ENCODE peak calls at places on chromosomes 13 and 19, in nine cellular contexts. One of them, this sample, is unnamed.

GRCh38 chr13:103030776-103031175 is 35.4 kb downstream of the SLC10A2 start:
- DNase-seq in body of pancreas: no peak
- DNase-seq in putamen: no peak
- DNase-seq in neuronal stem cell: no peak
- DNase-seq in right atrium auricular region: no peak
- DNase-seq in IMR-90: no peak
- DNase-seq in non-pigmented ciliary epithelial cell: no peak
- DNase-seq in Daoy: no peak
- DNase-seq in HAP-1: no peak
- DNase-seq in this sample: no peak

GRCh38 chr19:16429066-16429758 is 42.6 kb downstream of the EPS15L1 start:
- DNase-seq in body of pancreas: peak
- DNase-seq in putamen: no peak
- DNase-seq in neuronal stem cell: no peak
- DNase-seq in right atrium auricular region: peak
- DNase-seq in IMR-90: no peak
- DNase-seq in non-pigmented ciliary epithelial cell: no peak
- DNase-seq in Daoy: no peak
- DNase-seq in HAP-1: no peak
- DNase-seq in this sample: no peak

GRCh38 chr13:35768551-35768950 is 292.1 kb upstream of the MAB21L1 start:
- DNase-seq in body of pancreas: no peak
- DNase-seq in putamen: no peak
- DNase-seq in neuronal stem cell: no peak
- DNase-seq in right atrium auricular region: no peak
- DNase-seq in IMR-90: peak
- DNase-seq in non-pigmented ciliary epithelial cell: peak
- DNase-seq in Daoy: no peak
- DNase-seq in HAP-1: no peak
- DNase-seq in this sample: peak

GRCh38 chr13:75507027-75508001 is 25.3 kb upstream of the TBC1D4 start:
- DNase-seq in body of pancreas: no peak
- DNase-seq in putamen: no peak
- DNase-seq in neuronal stem cell: no peak
- DNase-seq in right atrium auricular region: no peak
- DNase-seq in IMR-90: no peak
- DNase-seq in non-pigmented ciliary epithelial cell: no peak
- DNase-seq in Daoy: no peak
- DNase-seq in HAP-1: no peak
- DNase-seq in this sample: no peak

GRCh38 chr13:29457299-29457698 is 138.2 kb downstream of the SLC7A1 start:
- DNase-seq in body of pancreas: no peak
- DNase-seq in putamen: no peak
- DNase-seq in neuronal stem cell: no peak
- DNase-seq in right atrium auricular region: no peak
- DNase-seq in IMR-90: peak
- DNase-seq in non-pigmented ciliary epithelial cell: peak
- DNase-seq in Daoy: peak
- DNase-seq in HAP-1: peak
- DNase-seq in this sample: peak

GRCh38 chr13:73693215-73693614 is 441.0 kb downstream of the KLF12 start:
- DNase-seq in body of pancreas: no peak
- DNase-seq in putamen: no peak
- DNase-seq in neuronal stem cell: no peak
- DNase-seq in right atrium auricular region: no peak
- DNase-seq in IMR-90: no peak
- DNase-seq in non-pigmented ciliary epithelial cell: no peak
- DNase-seq in Daoy: no peak
- DNase-seq in HAP-1: no peak
- DNase-seq in this sample: no peak

GRCh38 chr19:34399886-34400285 is 4.3 kb upstream of the PDCD2L start:
- DNase-seq in body of pancreas: no peak
- DNase-seq in putamen: no peak
- DNase-seq in neuronal stem cell: no peak
- DNase-seq in right atrium auricular region: no peak
- DNase-seq in IMR-90: no peak
- DNase-seq in non-pigmented ciliary epithelial cell: no peak
- DNase-seq in Daoy: no peak
- DNase-seq in HAP-1: no peak
- DNase-seq in this sample: no peak

GRCh38 chr19:35555301-35556005 is 8.0 kb downstream of the ATP4A start:
- DNase-seq in body of pancreas: no peak
- DNase-seq in putamen: no peak
- DNase-seq in neuronal stem cell: peak
- DNase-seq in right atrium auricular region: no peak
- DNase-seq in IMR-90: peak
- DNase-seq in non-pigmented ciliary epithelial cell: no peak
- DNase-seq in Daoy: peak
- DNase-seq in HAP-1: peak
- DNase-seq in this sample: no peak

GRCh38 chr13:40484101-40484800 is 182.2 kb downstream of the FOXO1 start:
- DNase-seq in body of pancreas: no peak
- DNase-seq in putamen: no peak
- DNase-seq in neuronal stem cell: no peak
- DNase-seq in right atrium auricular region: no peak
- DNase-seq in IMR-90: no peak
- DNase-seq in non-pigmented ciliary epithelial cell: no peak
- DNase-seq in Daoy: no peak
- DNase-seq in HAP-1: no peak
- DNase-seq in this sample: no peak

GRCh38 chr13:102310691-102311432 is 91.0 kb downstream of the FGF14 start:
- DNase-seq in body of pancreas: peak
- DNase-seq in putamen: no peak
- DNase-seq in neuronal stem cell: no peak
- DNase-seq in right atrium auricular region: no peak
- DNase-seq in IMR-90: no peak
- DNase-seq in non-pigmented ciliary epithelial cell: no peak
- DNase-seq in Daoy: no peak
- DNase-seq in HAP-1: no peak
- DNase-seq in this sample: no peak

GRCh38 chr19:58229255-58229639 is 533 bp downstream of the ZNF544 start:
- DNase-seq in body of pancreas: no peak
- DNase-seq in putamen: peak
- DNase-seq in neuronal stem cell: no peak
- DNase-seq in right atrium auricular region: no peak
- DNase-seq in IMR-90: peak
- DNase-seq in non-pigmented ciliary epithelial cell: no peak
- DNase-seq in Daoy: peak
- DNase-seq in HAP-1: no peak
- DNase-seq in this sample: no peak

GRCh38 chr19:17376935-17377600 is at the start of gene PLVAP:
- DNase-seq in body of pancreas: peak
- DNase-seq in putamen: no peak
- DNase-seq in neuronal stem cell: no peak
- DNase-seq in right atrium auricular region: peak
- DNase-seq in IMR-90: no peak
- DNase-seq in non-pigmented ciliary epithelial cell: no peak
- DNase-seq in Daoy: no peak
- DNase-seq in HAP-1: no peak
- DNase-seq in this sample: no peak

GRCh38 chr13:38685974-38686571 is 804 bp upstream of the FREM2 start:
- DNase-seq in body of pancreas: peak
- DNase-seq in putamen: peak
- DNase-seq in neuronal stem cell: peak
- DNase-seq in right atrium auricular region: no peak
- DNase-seq in IMR-90: no peak
- DNase-seq in non-pigmented ciliary epithelial cell: no peak
- DNase-seq in Daoy: no peak
- DNase-seq in HAP-1: peak
- DNase-seq in this sample: peak

GRCh38 chr19:35114656-35115537 is 726 bp upstream of the FXYD3 start:
- DNase-seq in body of pancreas: peak
- DNase-seq in putamen: peak
- DNase-seq in neuronal stem cell: peak
- DNase-seq in right atrium auricular region: no peak
- DNase-seq in IMR-90: peak
- DNase-seq in non-pigmented ciliary epithelial cell: no peak
- DNase-seq in Daoy: peak
- DNase-seq in HAP-1: peak
- DNase-seq in this sample: peak

GRCh38 chr19:15025237-15025636 is 24.0 kb upstream of the CASP14 start:
- DNase-seq in body of pancreas: peak
- DNase-seq in putamen: no peak
- DNase-seq in neuronal stem cell: no peak
- DNase-seq in right atrium auricular region: no peak
- DNase-seq in IMR-90: no peak
- DNase-seq in non-pigmented ciliary epithelial cell: no peak
- DNase-seq in Daoy: peak
- DNase-seq in HAP-1: no peak
- DNase-seq in this sample: no peak

This sample was measured in astrocyte of the cerebellum.